ENCODE peak calls at places on chromosomes 5 and 9, in eight cellular contexts. F is adipocyte; E is stimulated activated CD4-positive, alpha-beta T cell treated with anti-CD3 and anti-CD28 coated beads, Interleukin-1b, Interleukin-23, amount 100 ng/mL, for 48 hours; S is GM04504; J is GM13976; W is EH; I is psoas muscle; Z is A673. A is an unnamed sample.

GRCh38 chr9:137240321-137240840 is 706 bp upstream of the TUBB4B start:
- DNase-seq in F (peak), J (peak), W (peak), I (peak), E (peak), S (peak), Z (peak), A (peak)

GRCh38 chr9:96494215-96494800 is 44.3 kb downstream of the HABP4 start:
- DNase-seq in Z (no peak), E (no peak), F (no peak), S (no peak), I (no peak), W (peak), J (no peak), A (peak)

GRCh38 chr5:94791787-94792186 is 173.3 kb downstream of the SLF1 start:
- DNase-seq in W (no peak), S (no peak), J (no peak), Z (no peak), F (no peak), I (no peak), E (no peak), A (no peak)

GRCh38 chr9:37972346-37972745 is 68.4 kb upstream of the SLC25A51 start:
- DNase-seq in E (no peak), Z (no peak), W (peak), I (no peak), J (no peak), F (peak), S (no peak), A (no peak)

GRCh38 chr5:177309351-177310191 is 2.1 kb downstream of the MXD3 start:
- DNase-seq in Z (peak), W (peak), F (peak), I (peak), S (no peak), J (peak), E (peak), A (peak)

GRCh38 chr5:56123531-56124243 is 109.4 kb downstream of the ANKRD55 start:
- DNase-seq in I (peak), J (no peak), S (peak), W (peak), Z (peak), E (no peak), F (peak), A (peak)

GRCh38 chr9:93958121-93958874 is 3.1 kb upstream of the BARX1 start:
- DNase-seq in Z (no peak), S (no peak), I (no peak), W (no peak), E (no peak), F (no peak), J (no peak), A (no peak)

GRCh38 chr5:179307931-179308471 is 37.3 kb downstream of the ADAMTS2 start:
- DNase-seq in F (no peak), Z (no peak), E (no peak), J (no peak), I (peak), W (no peak), S (no peak), A (no peak)

GRCh38 chr9:111919875-111920274 is 23.3 kb downstream of the UGCG start:
- DNase-seq in I (no peak), Z (no peak), E (no peak), W (no peak), J (no peak), S (no peak), F (no peak), A (no peak)

GRCh38 chr5:33170414-33170813 is 270.4 kb upstream of the TARS1 start:
- DNase-seq in I (no peak), W (peak), E (no peak), F (no peak), S (no peak), J (no peak), Z (no peak), A (no peak)

GRCh38 chr9:109254317-109254716 is 66.5 kb downstream of the EPB41L4B start:
- DNase-seq in E (no peak), F (peak), Z (no peak), I (no peak), S (no peak), W (peak), J (no peak), A (peak)

GRCh38 chr5:150081541-150082283 is 4.6 kb downstream of the CSF1R start:
- DNase-seq in S (no peak), F (no peak), J (peak), W (peak), I (peak), Z (no peak), E (no peak), A (no peak)

GRCh38 chr9:137241490-137242328 is 622 bp downstream of the TUBB4B start:
- DNase-seq in Z (no peak), E (peak), W (peak), S (no peak), J (peak), F (peak), I (peak), A (peak)

GRCh38 chr5:32859211-32859641 is 148.1 kb downstream of the NPR3 start:
- DNase-seq in I (no peak), E (no peak), J (no peak), S (no peak), F (no peak), W (peak), Z (no peak), A (peak)

GRCh38 chr5:132812949-132813598 is at the start of gene SOWAHA:
- DNase-seq in I (no peak), J (peak), S (no peak), W (no peak), E (no peak), F (peak), Z (no peak), A (no peak)

GRCh38 chr5:50302815-50303490 is 138.1 kb downstream of the EMB start:
- DNase-seq in Z (no peak), F (no peak), S (peak), W (peak), E (no peak), J (no peak), I (no peak), A (no peak)

GRCh38 chr5:4563400-4563799 is 576.7 kb upstream of the ADAMTS16 start:
- DNase-seq in F (no peak), S (no peak), Z (no peak), J (no peak), E (no peak), I (no peak), W (no peak), A (peak)

GRCh38 chr9:15469406-15469805 is 41.4 kb downstream of the PSIP1 start:
- DNase-seq in I (no peak), F (no peak), E (no peak), S (no peak), W (no peak), J (no peak), Z (no peak), A (no peak)

GRCh38 chr9:4638968-4639367 is 23.1 kb upstream of the PLPP6 start:
- DNase-seq in E (no peak), F (no peak), J (no peak), I (no peak), S (no peak), W (no peak), Z (no peak), A (no peak)

GRCh38 chr5:55159763-55160492 is at the start of gene GPX8:
- DNase-seq in E (no peak), J (peak), F (peak), Z (peak), W (peak), S (peak), I (no peak), A (peak)

GRCh38 chr9:4508246-4508906 is 18.1 kb downstream of the SLC1A1 start:
- DNase-seq in W (peak), I (no peak), Z (no peak), S (peak), J (no peak), F (peak), E (no peak), A (peak)

GRCh38 chr5:52956915-52957747 is 32.0 kb upstream of the ITGA2 start:
- DNase-seq in I (no peak), E (no peak), Z (no peak), S (no peak), F (no peak), J (no peak), W (peak), A (no peak)

GRCh38 chr9:38043931-38044623 is 24.9 kb downstream of the SHB start:
- DNase-seq in I (no peak), Z (no peak), J (no peak), E (no peak), S (no peak), W (no peak), F (no peak), A (no peak)

GRCh38 chr9:13446261-13446660 is 166.8 kb upstream of the MPDZ start:
- DNase-seq in W (no peak), I (no peak), Z (no peak), E (no peak), J (no peak), F (no peak), S (no peak), A (no peak)

GRCh38 chr9:13020706-13021105 is 245.9 kb downstream of the LURAP1L start:
- DNase-seq in J (no peak), E (no peak), F (no peak), I (no peak), S (no peak), W (no peak), Z (no peak), A (no peak)

GRCh38 chr9:14983599-14983998 is 73.4 kb upstream of the FREM1 start:
- DNase-seq in F (no peak), Z (no peak), W (no peak), I (no peak), S (no peak), J (no peak), E (no peak), A (no peak)

GRCh38 chr5:143194206-143194605 is 209.3 kb downstream of the NR3C1 start:
- DNase-seq in S (no peak), J (no peak), F (peak), W (no peak), I (no peak), E (no peak), Z (no peak), A (peak)

GRCh38 chr9:116243708-116244107 is 90.1 kb downstream of the PAPPA start:
- DNase-seq in Z (no peak), J (no peak), S (no peak), W (no peak), E (no peak), F (no peak), I (no peak), A (no peak)

GRCh38 chr9:38068616-38068865 is 486 bp downstream of the SHB start:
- DNase-seq in E (no peak), F (peak), S (no peak), I (no peak), Z (peak), J (peak), W (peak), A (peak)

A was measured in AG10803.